ENCODE peak calls at places on chromosome X, in five cellular contexts. C, X, H, G and M are unnamed samples.

GRCh38 chrX:66902081-66902480 is 263.2 kb upstream of the EDA2R start:
- DNase-seq in C (no peak), X (no peak), H (no peak), G (no peak), M (no peak)

GRCh38 chrX:103211012-103211715 is 3.7 kb upstream of the BEX4 start:
- DNase-seq in C (peak), X (peak), H (peak), G (no peak), M (peak)

GRCh38 chrX:49192722-49193328 is 6.7 kb upstream of the PRICKLE3 start:
- DNase-seq in C (peak), X (no peak), H (no peak), G (no peak), M (no peak)

GRCh38 chrX:7889138-7889537 is 38.1 kb downstream of the PNPLA4 start:
- DNase-seq in C (no peak), X (no peak), H (no peak), G (no peak), M (no peak)

GRCh38 chrX:119784747-119785446 is 6.5 kb downstream of the RPL39 start:
- DNase-seq in C (peak), X (peak), H (no peak), G (peak), M (peak)

GRCh38 chrX:136694491-136695087 is 46.6 kb downstream of the CD40LG start:
- DNase-seq in C (peak), X (peak), H (peak), G (no peak), M (peak)

GRCh38 chrX:151896734-151897474 is 15.8 kb upstream of the MAGEA4 start:
- DNase-seq in C (peak), X (no peak), H (no peak), G (no peak), M (no peak)

GRCh38 chrX:65685112-65685511 is 17.7 kb downstream of the MSN start:
- DNase-seq in C (no peak), X (no peak), H (no peak), G (no peak), M (no peak)

GRCh38 chrX:72312311-72312940 is 6.7 kb upstream of the CITED1 start:
- DNase-seq in C (no peak), X (no peak), H (no peak), G (no peak), M (no peak)

GRCh38 chrX:78652971-78653822 is 5.9 kb downstream of the RTL3 start:
- DNase-seq in C (no peak), X (no peak), H (peak), G (no peak), M (peak)

GRCh38 chrX:129786210-129786651 is 6.5 kb downstream of the SASH3 start:
- DNase-seq in C (peak), X (no peak), H (no peak), G (no peak), M (peak)

GRCh38 chrX:44223150-44223549 is 120.3 kb downstream of the EFHC2 start:
- DNase-seq in C (no peak), X (no peak), H (no peak), G (no peak), M (no peak)

GRCh38 chrX:132489256-132490085 is 633 bp upstream of the MBNL3 start:
- DNase-seq in C (no peak), X (peak), H (no peak), G (no peak), M (peak)

GRCh38 chrX:7132335-7133035 is 15.0 kb upstream of the STS start:
- DNase-seq in C (peak), X (no peak), H (peak), G (peak), M (peak)

GRCh38 chrX:133461226-133461625 is 45.9 kb upstream of the GPC4 start:
- DNase-seq in C (no peak), X (no peak), H (no peak), G (no peak), M (no peak)

GRCh38 chrX:46575991-46576392 is 2.4 kb downstream of the CHST7 start:
- DNase-seq in C (no peak), X (no peak), H (peak), G (no peak), M (no peak)

GRCh38 chrX:27815209-27815608 is 7.4 kb downstream of the MAGEB10 start:
- DNase-seq in C (no peak), X (no peak), H (no peak), G (no peak), M (no peak)

GRCh38 chrX:50799531-50799961 is 14.4 kb downstream of the SHROOM4 start:
- DNase-seq in C (no peak), X (no peak), H (no peak), G (no peak), M (no peak)

GRCh38 chrX:74286950-74287349 is 17.0 kb upstream of the ZCCHC13 start:
- DNase-seq in C (no peak), X (no peak), H (peak), G (no peak), M (no peak)

GRCh38 chrX:135740683-135741149 is 27.3 kb downstream of the CT45A3 start:
- DNase-seq in C (peak), X (peak), H (peak), G (no peak), M (peak)

GRCh38 chrX:49284212-49284611 is 14.6 kb downstream of the PPP1R3F start:
- DNase-seq in C (no peak), X (no peak), H (no peak), G (no peak), M (no peak)

GRCh38 chrX:24097741-24098140 is 43.0 kb downstream of the EIF2S3 start:
- DNase-seq in C (no peak), X (no peak), H (no peak), G (no peak), M (no peak)

GRCh38 chrX:112636951-112637541 is 42.7 kb downstream of the LHFPL1 start:
- DNase-seq in C (no peak), X (no peak), H (no peak), G (no peak), M (no peak)

GRCh38 chrX:154398668-154399526 is 720 bp downstream of the RPL10 start:
- DNase-seq in C (peak), X (peak), H (peak), G (no peak), M (peak)

GRCh38 chrX:120755066-120755846 is 120.4 kb downstream of the CT47B1 start:
- DNase-seq in C (peak), X (no peak), H (peak), G (no peak), M (peak)

GRCh38 chrX:118655561-118656246 is 71.7 kb upstream of the IL13RA1 start:
- DNase-seq in C (no peak), X (no peak), H (peak), G (no peak), M (no peak)
- TF ChIP-seq GABPA in C (no peak), X (no peak), H (no peak), G (no peak), M (no peak)

DNA sequence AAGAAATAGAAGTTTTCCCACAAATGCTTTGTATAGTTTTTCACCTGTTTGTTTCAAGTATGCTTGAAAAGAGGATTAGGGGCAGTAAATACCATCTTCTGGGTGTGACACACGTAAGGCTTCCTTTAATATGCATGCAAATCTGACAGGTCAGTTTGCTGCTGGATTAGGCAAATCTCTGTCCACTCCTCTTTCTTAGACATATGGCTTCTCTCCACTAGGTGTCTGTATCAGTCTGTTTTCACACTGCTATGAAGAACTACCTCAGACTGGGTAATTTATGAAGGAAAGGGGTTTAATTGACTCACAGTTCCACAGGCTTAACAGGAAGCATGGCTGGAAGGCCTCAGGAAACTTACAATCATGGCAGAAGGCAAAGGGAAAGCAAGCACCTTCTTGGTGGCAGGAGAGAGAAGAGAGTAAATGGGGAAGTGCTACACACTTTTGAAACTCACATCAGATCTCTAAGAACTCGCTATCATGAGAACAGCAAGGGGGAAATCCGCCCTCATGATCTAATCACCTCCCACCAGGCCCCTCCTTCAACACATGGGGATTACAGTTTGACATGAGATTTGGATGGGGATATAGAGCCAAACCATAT is 66.9 kb downstream of the TAB3 start:
- DNase-seq in C (peak), X (no peak), H (peak), G (no peak), M (peak)
- TF ChIP-seq GABPA in C (no peak), X (no peak), H (no peak), G (no peak), M (no peak)

GRCh38 chrX:85998954-85999353 is 48.4 kb downstream of the CHM start:
- DNase-seq in C (no peak), X (no peak), H (no peak), G (no peak), M (no peak)

GRCh38 chrX:85996555-85996954 is 50.8 kb downstream of the CHM start:
- DNase-seq in C (no peak), X (no peak), H (no peak), G (no peak), M (no peak)

GRCh38 chrX:86002076-86002896 is 45.1 kb downstream of the CHM start:
- DNase-seq in C (peak), X (no peak), H (peak), G (peak), M (peak)
- TF ChIP-seq GABPA in C (no peak), X (no peak), H (no peak), G (no peak), M (no peak)

GRCh38 chrX:10628906-10629305 is 8.5 kb upstream of the MID1 start:
- DNase-seq in C (no peak), X (no peak), H (no peak), G (no peak), M (no peak)
- TF ChIP-seq GABPA in C (no peak), X (no peak), H (no peak), G (no peak), M (no peak)

DNA sequence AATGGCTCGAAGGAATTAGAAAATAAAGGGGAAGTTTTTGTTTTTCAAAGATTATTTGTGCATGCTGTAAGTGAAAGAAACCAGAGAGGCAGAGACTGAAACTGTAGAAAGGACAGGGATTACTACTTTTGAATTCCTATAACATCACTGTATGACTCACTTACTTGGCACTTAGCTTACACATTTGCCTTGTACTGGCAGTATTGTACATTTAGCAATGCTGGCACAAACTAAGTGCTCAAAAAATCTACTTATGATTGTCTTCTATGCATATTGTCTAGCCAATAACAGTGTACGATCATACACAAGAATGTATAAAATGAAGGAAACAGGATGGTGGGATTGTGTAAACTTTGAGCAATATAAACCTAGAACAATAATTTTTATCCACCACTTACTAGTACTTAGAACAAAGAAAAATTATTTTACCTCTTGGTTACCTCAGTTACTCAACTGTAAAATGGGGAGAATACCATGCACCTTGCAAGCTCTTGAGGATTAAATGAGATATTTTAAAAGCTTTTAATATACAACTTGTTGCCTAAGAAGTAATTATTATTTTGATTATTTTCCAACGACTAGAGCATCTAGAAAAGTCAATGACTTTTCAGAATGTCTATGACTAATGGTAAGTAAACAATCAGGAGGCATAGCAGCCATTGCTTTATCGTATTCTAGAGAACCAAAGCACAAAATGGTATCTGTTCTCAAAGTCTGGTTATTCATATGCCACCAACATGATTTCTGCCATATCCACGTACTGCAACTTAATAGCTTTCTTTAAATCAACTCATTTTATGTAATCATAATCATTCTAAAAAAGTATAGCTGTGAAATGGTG is 4.7 kb downstream of the FAM120C start:
- DNase-seq in C (no peak), X (no peak), H (peak), G (no peak), M (no peak)
- TF ChIP-seq GABPA in C (no peak), X (no peak), H (no peak), G (no peak), M (no peak)

GRCh38 chrX:148592595-148592994 is 92.2 kb downstream of the AFF2 start:
- DNase-seq in C (no peak), X (no peak), H (no peak), G (no peak), M (no peak)
- TF ChIP-seq GABPA in C (no peak), X (no peak), H (no peak), G (no peak), M (no peak)

DNA sequence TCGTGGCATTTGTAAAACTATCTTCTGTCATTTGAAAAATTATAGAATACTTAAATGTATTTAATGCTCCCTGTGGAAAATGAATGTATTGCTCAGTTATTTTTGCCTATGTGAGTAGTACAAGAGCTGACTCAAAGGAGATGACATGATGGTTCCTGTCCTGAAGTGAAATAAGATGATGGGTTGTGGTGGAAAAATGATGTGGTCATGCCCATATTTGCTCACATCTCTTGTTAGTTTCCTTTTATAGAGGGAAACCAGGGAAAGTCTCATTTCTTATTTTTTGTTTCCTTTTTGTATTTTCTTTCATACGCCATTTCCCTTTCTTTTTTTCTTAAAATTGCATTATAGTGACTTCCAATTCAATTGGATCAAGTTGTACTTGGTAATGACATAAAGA is 23.7 kb downstream of the PLS3 start:
- DNase-seq in C (no peak), X (no peak), H (no peak), G (no peak), M (no peak)
- TF ChIP-seq GABPA in C (no peak), X (no peak), H (no peak), G (no peak), M (no peak)

GRCh38 chrX:97898798-97899197 is 1015.1 kb downstream of the RPA4 start:
- DNase-seq in C (no peak), X (no peak), H (no peak), G (no peak), M (no peak)
- TF ChIP-seq GABPA in C (no peak), X (no peak), H (no peak), G (no peak), M (no peak)

DNA sequence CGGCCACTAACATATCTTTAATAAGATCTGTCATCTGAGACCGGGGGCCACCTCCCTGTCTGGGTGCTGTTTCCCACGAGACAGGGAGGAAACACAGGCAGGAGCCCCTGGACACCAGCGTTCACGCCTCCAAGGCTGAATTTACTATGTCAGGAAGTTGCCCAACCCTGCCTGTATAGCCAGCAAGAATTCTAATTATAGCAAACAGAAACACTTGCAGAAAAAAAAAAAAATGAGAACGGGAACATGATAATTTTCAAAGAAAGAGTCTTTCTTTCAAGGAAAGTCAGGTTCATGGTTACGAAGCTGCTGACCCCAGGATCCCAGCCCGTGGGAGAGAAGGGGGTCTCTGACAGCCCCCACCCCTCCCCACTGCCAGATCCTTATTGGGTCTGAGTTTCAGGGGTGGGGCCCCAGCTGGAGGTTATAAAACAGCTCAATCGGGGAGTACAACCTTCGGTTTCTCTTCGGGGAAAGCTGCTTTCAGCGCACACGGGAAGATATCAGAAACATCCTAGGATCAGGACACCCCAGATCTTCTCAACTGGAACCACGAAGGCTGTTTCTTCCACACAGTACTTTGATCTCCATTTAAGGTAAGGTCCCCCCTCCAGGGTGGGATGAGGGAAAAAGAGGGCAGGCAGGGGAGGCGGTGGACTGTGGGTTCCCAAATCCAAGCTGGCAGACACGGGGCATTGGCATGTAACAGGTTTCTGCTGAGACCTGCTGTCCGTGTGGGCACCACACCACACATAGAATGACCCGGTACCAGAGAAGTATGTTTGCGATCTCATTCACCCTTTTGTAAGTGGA is at the start of gene IL3RA:
- DNase-seq in C (no peak), X (no peak), H (no peak), G (no peak), M (peak)
- TF ChIP-seq GABPA in C (no peak), X (no peak), H (no peak), G (no peak), M (no peak)